ENCODE peak calls at places on chromosome 22, in nine cellular contexts. X, E, N, D, S, W, V, L and R are unnamed samples.

GRCh38 chr22:49599039-49599438 is 228.6 kb downstream of the BRD1 start:
- DNase-seq in X (no peak), E (no peak), N (no peak), D (no peak), S (no peak), W (no peak), V (no peak), L (no peak), R (no peak)

GRCh38 chr22:46660604-46661201 is 40.5 kb downstream of the GRAMD4 start:
- DNase-seq in X (no peak), E (no peak), N (no peak), D (no peak), S (no peak), W (no peak), V (no peak), L (peak; percentile 55), R (no peak)

GRCh38 chr22:19607198-19608113 is 83.2 kb upstream of the CLDN5 start:
- DNase-seq in X (no peak), E (peak; percentile 93), N (no peak), D (no peak), S (no peak), W (no peak), V (peak; percentile 19), L (peak; percentile 58), R (no peak)

GRCh38 chr22:50040717-50041116 is 17.4 kb downstream of the TTLL8 start:
- DNase-seq in X (no peak), E (no peak), N (no peak), D (no peak), S (no peak), W (no peak), V (no peak), L (no peak), R (no peak)

GRCh38 chr22:46054091-46054877 is 77.3 kb upstream of the WNT7B start:
- DNase-seq in X (peak; percentile 71), E (peak; percentile 94), N (peak; percentile 84), D (no peak), S (no peak), W (no peak), V (no peak), L (peak; percentile 75), R (peak; percentile 25)

GRCh38 chr22:41910599-41911291 is 4.1 kb downstream of the SHISA8 start:
- DNase-seq in X (no peak), E (no peak), N (no peak), D (no peak), S (no peak), W (no peak), V (peak; percentile 21), L (no peak), R (no peak)

GRCh38 chr22:46547179-46547882 is 9.9 kb upstream of the CELSR1 start:
- DNase-seq in X (no peak), E (peak; percentile 92), N (no peak), D (no peak), S (peak; percentile 72), W (peak; percentile 71), V (no peak), L (peak; percentile 49), R (no peak)

GRCh38 chr22:23384451-23384850 is 195.6 kb downstream of the IGLL1 start:
- DNase-seq in X (no peak), E (no peak), N (peak; percentile 83), D (no peak), S (no peak), W (no peak), V (no peak), L (no peak), R (no peak)

GRCh38 chr22:39242389-39242808 is 2.4 kb downstream of the PDGFB start:
- DNase-seq in X (no peak), E (no peak), N (no peak), D (no peak), S (no peak), W (no peak), V (no peak), L (no peak), R (no peak)

GRCh38 chr22:47269689-47270088 is 507.2 kb downstream of the TBC1D22A start:
- DNase-seq in X (no peak), E (no peak), N (no peak), D (no peak), S (no peak), W (no peak), V (no peak), L (no peak), R (no peak)

GRCh38 chr22:45966320-45966891 is 10.6 kb downstream of the WNT7B start:
- DNase-seq in X (no peak), E (no peak), N (no peak), D (no peak), S (no peak), W (no peak), V (no peak), L (no peak), R (no peak)

GRCh38 chr22:19823638-19824196 is 31.0 kb downstream of the GNB1L start:
- DNase-seq in X (no peak), E (peak; percentile 78), N (no peak), D (no peak), S (no peak), W (peak; percentile 40), V (no peak), L (no peak), R (no peak)

GRCh38 chr22:49934144-49934890 is 15.9 kb downstream of the CRELD2 start:
- DNase-seq in X (no peak), E (no peak), N (peak; percentile 63), D (no peak), S (no peak), W (no peak), V (no peak), L (peak; percentile 81), R (peak; percentile 74)

GRCh38 chr22:33853200-33854097 is 66.8 kb downstream of the LARGE1 start:
- DNase-seq in X (peak; percentile 51), E (no peak), N (peak; percentile 60), D (no peak), S (peak; percentile 48), W (peak; percentile 73), V (no peak), L (peak; percentile 70), R (no peak)

DNA sequence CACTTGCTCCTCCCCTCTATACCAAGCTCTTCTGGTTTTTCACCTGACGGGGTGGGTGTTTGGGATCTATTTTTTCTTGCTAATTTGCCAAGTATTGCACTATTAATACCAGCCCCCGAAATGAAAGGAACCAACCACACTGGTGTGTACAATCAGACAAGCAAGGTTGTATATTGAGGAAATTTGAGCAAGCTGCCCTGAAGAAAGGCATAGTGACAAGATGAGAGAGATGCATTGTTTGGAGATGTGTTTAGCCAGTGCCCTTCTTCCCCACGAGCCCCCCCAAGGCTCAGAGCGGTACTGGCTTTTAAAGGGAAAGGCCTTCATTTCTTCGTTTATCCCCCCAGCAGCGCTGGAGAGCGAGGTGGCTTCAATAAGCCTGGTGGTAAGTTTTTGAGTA is 15.2 kb upstream of the GAS2L1 start:
- DNase-seq in X (no peak), E (no peak), N (no peak), D (no peak), S (no peak), W (no peak), V (no peak), L (no peak), R (no peak)
- TF ChIP-seq CTCF in X (no peak), E (no peak), N (no peak), D (no peak), S (no peak), W (no peak), V (no peak), L (no peak), R (no peak)

DNA sequence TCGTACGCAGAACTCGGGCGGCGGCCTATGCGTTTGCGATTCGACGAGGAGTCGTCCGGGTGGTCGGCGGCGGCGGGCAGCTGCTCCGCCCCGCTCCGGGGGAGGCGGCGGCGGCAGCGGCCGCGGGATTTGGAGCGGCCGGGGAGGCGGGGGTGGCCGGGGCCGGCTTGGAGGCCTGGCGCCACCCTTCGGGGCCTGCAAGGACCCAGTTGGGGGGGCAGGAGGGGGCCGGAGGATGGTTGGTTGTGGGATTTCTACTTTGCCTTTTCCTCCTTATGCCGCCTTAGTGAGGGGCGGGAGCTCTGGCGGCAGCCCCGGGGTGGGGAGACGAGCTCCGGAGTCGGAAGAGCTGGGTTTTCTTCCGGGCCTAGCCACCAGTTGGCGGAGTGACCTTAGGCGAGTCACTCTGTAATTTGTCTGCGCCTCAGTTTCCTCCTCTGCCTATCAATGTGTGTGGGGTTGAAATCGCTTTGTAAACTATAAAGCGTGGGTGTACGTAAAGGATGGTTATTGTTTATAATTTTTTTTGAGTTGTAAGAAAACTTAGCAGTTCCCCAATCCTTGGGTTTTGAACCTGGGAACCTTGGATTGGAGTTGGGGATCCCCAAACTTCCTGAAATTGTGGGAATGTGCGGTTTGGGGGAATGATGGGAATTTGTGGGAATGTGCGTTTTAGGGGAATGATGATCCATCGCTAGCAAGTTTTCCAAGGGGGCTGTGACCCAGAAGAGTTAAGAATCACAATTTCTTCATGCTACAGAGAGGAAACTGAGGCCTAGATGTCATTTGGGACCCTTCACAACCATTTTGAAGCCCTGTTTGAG is 679 bp downstream of the TUG1 start:
- DNase-seq in X (peak; percentile 7), E (peak; percentile 90), N (no peak), D (no peak), S (no peak), W (no peak), V (peak; percentile 50), L (no peak), R (no peak)
- TF ChIP-seq CTCF in X (peak; percentile 4), E (no peak), N (no peak), D (peak; percentile 15), S (peak; percentile 1), W (no peak), V (no peak), L (no peak), R (no peak)

DNA sequence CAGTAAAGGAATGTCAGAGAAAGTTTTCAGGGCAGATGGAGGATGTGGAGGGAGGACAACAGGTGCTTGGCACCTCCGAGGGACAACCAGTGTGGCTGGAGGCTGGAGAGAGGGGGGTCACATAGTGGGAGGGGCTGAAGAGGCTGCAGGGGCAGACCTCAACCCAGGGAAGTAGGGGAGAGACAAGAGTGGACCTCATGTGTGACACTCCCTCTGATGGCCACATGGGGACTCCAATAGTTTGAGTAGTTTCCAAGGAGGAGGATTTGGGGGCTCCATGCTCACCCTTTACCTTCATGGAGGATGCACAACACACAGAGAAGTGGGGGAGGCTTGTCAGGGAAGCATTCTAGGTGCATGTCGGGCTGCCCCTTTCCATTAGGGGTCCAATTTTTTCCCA is 35.1 kb upstream of the ASPHD2 start:
- DNase-seq in X (no peak), E (no peak), N (no peak), D (no peak), S (no peak), W (no peak), V (no peak), L (no peak), R (no peak)
- TF ChIP-seq CTCF in X (no peak), E (no peak), N (no peak), D (peak; percentile 4), S (peak; percentile 9), W (no peak), V (no peak), L (no peak), R (no peak)

DNA sequence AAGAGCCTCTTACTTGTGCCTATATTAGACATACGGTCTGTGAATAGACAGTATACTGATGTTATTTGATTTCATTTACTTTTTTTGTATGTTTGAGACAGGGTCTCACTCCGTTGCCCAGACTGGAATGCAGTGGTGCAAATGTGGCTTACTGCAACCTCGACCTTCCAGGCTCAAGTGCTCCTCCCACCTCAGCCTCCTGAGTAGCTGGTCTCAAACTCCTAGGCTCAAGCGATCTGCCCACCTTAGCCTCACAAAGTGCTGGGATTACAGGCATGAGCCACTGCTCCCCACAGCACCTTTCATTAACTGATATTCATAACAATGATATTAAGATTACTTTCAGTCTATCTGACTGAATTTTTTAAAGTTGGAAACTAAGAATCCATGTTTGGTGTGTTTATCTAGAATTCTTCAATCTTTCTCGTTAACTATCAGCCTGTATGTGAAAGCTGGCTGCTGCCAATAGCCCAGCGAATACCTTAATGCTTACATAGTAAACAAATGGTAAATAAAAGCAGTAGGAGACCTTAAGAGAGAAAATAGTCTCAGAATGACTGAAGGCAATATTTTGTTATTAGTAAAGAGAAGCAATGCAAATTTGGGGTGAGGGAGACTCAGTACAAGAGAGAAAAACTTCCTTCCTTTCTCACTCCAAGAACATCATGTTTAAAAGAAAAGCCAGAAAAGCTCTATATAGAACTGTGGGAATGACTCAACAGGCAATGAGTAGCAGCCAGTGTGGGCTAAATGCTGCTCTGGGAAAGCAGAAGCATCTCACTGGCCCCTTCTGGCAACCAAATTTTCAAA is 101.9 kb downstream of the MRTFA start:
- DNase-seq in X (no peak), E (no peak), N (no peak), D (no peak), S (no peak), W (no peak), V (no peak), L (no peak), R (no peak)
- TF ChIP-seq CTCF in X (no peak), E (no peak), N (no peak), D (no peak), S (no peak), W (no peak), V (no peak), L (no peak), R (no peak)